ENCODE peak calls at places on chromosomes 3 and 15, in four cellular contexts. One of them, this sample, is unnamed.

GRCh38 chr3:193572426-193572908 is 17.8 kb upstream of the ATP13A4 start:
- DNase-seq in hepatocyte: peak
- DNase-seq in PC-9: peak
- DNase-seq in IMR-90: peak
- DNase-seq in this sample: peak

GRCh38 chr3:45566205-45566604 is 28.3 kb upstream of the LIMD1 start:
- DNase-seq in hepatocyte: no peak
- DNase-seq in IMR-90: no peak
- DNase-seq in PC-9: no peak
- DNase-seq in this sample: no peak

GRCh38 chr3:172659246-172660002 is 51.4 kb downstream of the NCEH1 start:
- DNase-seq in PC-9: peak
- DNase-seq in IMR-90: no peak
- DNase-seq in hepatocyte: no peak
- DNase-seq in this sample: peak

GRCh38 chr15:60525640-60526039 is 46.7 kb upstream of the ICE2 start:
- DNase-seq in IMR-90: no peak
- DNase-seq in PC-9: no peak
- DNase-seq in hepatocyte: no peak
- DNase-seq in this sample: no peak

GRCh38 chr15:85531083-85531482 is 150.7 kb downstream of the AKAP13 start:
- DNase-seq in IMR-90: peak
- DNase-seq in hepatocyte: no peak
- DNase-seq in PC-9: no peak
- DNase-seq in this sample: no peak

GRCh38 chr3:124558898-124559649 is 171.2 kb upstream of the UMPS start:
- DNase-seq in hepatocyte: peak
- DNase-seq in PC-9: peak
- DNase-seq in IMR-90: peak
- DNase-seq in this sample: peak

GRCh38 chr3:76264911-76265310 is 479.6 kb upstream of the ZNF717 start:
- DNase-seq in hepatocyte: no peak
- DNase-seq in PC-9: no peak
- DNase-seq in IMR-90: no peak
- DNase-seq in this sample: no peak

GRCh38 chr15:91865903-91866302 is 12.4 kb downstream of the SLCO3A1 start:
- DNase-seq in PC-9: peak
- DNase-seq in hepatocyte: no peak
- DNase-seq in IMR-90: peak
- DNase-seq in this sample: peak

GRCh38 chr3:69541059-69541471 is 155.2 kb upstream of the FRMD4B start:
- DNase-seq in PC-9: no peak
- DNase-seq in IMR-90: no peak
- DNase-seq in hepatocyte: peak
- DNase-seq in this sample: no peak

GRCh38 chr15:32718822-32719716 is 1.3 kb downstream of the GREM1 start:
- DNase-seq in hepatocyte: peak
- DNase-seq in PC-9: no peak
- DNase-seq in IMR-90: no peak
- DNase-seq in this sample: peak

GRCh38 chr3:149352556-149352955 is 19.1 kb upstream of the TM4SF18 start:
- DNase-seq in PC-9: peak
- DNase-seq in IMR-90: peak
- DNase-seq in hepatocyte: peak
- DNase-seq in this sample: peak

GRCh38 chr3:50010959-50011358 is 71.0 kb downstream of the RBM6 start:
- DNase-seq in IMR-90: peak
- DNase-seq in hepatocyte: no peak
- DNase-seq in PC-9: no peak
- DNase-seq in this sample: peak

GRCh38 chr3:11297126-11297525 is 24.9 kb downstream of the ATG7 start:
- DNase-seq in IMR-90: no peak
- DNase-seq in PC-9: no peak
- DNase-seq in hepatocyte: no peak
- DNase-seq in this sample: no peak

GRCh38 chr15:88652456-88653199 is 13.8 kb downstream of the ISG20 start:
- DNase-seq in IMR-90: no peak
- DNase-seq in hepatocyte: no peak
- DNase-seq in PC-9: no peak
- DNase-seq in this sample: no peak

GRCh38 chr3:70832035-70832795 is 519.8 kb upstream of the MDFIC2 start:
- DNase-seq in hepatocyte: no peak
- DNase-seq in IMR-90: peak
- DNase-seq in PC-9: no peak
- DNase-seq in this sample: peak

GRCh38 chr15:61700803-61701202 is 359.4 kb downstream of the VPS13C start:
- DNase-seq in PC-9: no peak
- DNase-seq in IMR-90: no peak
- DNase-seq in hepatocyte: no peak
- DNase-seq in this sample: no peak
- H2AFZ ChIP-seq in PC-9: no peak
- H2AFZ ChIP-seq in IMR-90: no peak
- H2AFZ ChIP-seq in hepatocyte: no peak
- H2AFZ ChIP-seq in this sample: no peak

DNA sequence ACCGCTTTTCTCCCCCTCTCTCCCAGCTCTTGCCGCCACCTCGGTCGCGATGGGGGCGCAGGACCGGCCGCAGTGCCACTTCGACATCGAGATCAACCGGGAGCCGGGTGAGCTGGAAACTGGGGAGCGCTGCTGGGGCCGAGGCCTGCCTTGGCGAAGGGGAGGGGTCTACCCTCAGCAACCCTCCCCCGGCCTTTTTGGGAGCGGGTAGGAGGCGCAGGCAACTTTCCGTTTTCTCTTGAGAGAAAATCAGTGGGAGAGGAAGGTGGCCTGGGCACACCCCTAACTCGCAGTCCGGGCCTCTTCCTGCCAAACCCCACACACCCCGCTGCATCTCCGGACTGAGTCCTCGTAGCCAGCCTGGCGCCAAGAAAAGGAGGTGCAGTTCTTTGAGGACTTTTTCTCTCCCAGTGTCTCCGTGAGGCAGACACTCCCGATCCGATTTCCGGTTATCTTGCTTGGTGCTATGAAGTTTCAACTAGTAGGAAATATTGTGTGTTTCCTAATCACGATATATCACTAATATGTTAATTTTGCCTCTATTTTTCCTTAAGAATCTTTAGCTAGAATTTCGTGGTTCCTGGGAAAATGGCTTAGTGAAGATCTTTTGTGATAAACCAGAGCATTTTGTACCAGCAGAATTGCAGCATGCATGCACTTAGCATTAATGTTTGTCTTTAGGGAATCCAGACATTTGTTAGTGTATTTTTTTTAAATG is 631 bp downstream of the NKTR start:
- DNase-seq in hepatocyte: peak
- DNase-seq in IMR-90: peak
- DNase-seq in PC-9: peak
- DNase-seq in this sample: peak
- H2AFZ ChIP-seq in hepatocyte: peak
- H2AFZ ChIP-seq in IMR-90: peak
- H2AFZ ChIP-seq in PC-9: peak
- H2AFZ ChIP-seq in this sample: peak

GRCh38 chr15:45704329-45705249 is 69.8 kb downstream of the SQOR start:
- DNase-seq in IMR-90: peak
- DNase-seq in hepatocyte: peak
- DNase-seq in PC-9: no peak
- DNase-seq in this sample: peak

GRCh38 chr15:45701108-45701507 is 66.3 kb downstream of the SQOR start:
- DNase-seq in hepatocyte: no peak
- DNase-seq in IMR-90: no peak
- DNase-seq in PC-9: no peak
- DNase-seq in this sample: no peak

GRCh38 chr15:45702041-45702440 is 67.2 kb downstream of the SQOR start:
- DNase-seq in PC-9: no peak
- DNase-seq in hepatocyte: no peak
- DNase-seq in IMR-90: no peak
- DNase-seq in this sample: no peak

GRCh38 chr15:45705510-45706473 is 71.0 kb downstream of the SQOR start:
- DNase-seq in IMR-90: peak
- DNase-seq in PC-9: peak
- DNase-seq in hepatocyte: peak
- DNase-seq in this sample: peak

DNA sequence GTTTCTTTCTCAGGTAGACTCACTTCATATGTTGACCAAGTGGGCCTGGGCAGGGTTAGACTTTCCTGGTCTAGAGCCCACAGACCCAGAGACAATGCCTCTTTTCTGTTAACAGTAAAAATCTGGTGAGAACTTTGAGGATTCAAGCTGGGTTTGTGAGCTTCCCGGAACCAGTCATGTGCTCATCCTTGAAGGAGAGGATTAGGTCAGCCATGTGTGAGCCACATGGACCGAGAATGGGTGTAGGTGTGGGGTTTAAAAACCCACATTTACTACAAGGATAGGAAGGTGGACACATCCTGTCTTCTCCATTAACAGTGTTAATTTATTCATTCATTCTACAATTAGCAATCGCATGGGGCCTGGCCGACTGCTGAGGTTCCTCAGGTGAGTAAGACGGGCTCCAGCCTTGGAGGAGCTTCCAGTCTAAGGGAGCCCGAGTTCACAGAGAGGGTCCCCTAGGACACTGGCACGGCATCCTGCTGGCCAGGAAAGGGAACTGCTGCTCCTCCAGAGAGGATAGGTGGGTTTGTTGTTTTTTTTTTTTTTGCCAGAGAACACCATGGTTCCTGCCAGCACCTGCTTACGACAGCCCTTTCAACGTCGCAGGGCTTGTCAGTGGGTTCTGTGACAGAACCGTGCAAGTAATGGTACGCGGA is 69.0 kb downstream of the SQOR start:
- DNase-seq in PC-9: no peak
- DNase-seq in IMR-90: no peak
- DNase-seq in hepatocyte: peak
- DNase-seq in this sample: peak
- H2AFZ ChIP-seq in PC-9: no peak
- H2AFZ ChIP-seq in IMR-90: peak
- H2AFZ ChIP-seq in hepatocyte: peak
- H2AFZ ChIP-seq in this sample: peak

DNA sequence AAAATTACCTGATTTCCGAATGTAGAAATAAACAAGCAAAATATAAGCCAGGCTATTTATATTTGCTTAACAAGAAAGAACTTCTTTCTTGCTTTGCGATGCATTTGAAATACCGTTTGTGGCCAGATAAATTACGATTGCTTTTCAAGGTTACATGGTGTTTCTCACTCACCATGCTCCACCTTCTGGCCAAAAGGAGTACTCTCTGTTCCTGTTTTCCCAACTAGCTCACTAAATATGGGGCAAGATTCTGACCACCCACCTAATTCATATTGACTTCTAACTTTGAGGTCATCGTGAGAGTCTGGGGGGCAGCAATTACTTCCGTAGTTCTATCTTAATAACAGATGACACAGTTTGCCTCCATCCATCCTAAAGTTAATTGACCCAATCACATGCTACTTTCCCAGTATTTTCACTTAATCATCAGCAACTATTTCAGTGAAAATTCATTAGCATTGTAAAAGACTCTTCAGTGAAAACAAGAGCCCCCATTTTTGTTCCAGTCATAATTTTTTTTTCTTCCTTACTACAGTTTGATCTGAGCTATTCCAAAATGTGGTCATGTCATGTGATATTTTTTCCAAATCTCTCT is 25.9 kb downstream of the ACP3 start:
- DNase-seq in IMR-90: peak
- DNase-seq in hepatocyte: peak
- DNase-seq in PC-9: peak
- DNase-seq in this sample: peak
- H2AFZ ChIP-seq in IMR-90: no peak
- H2AFZ ChIP-seq in hepatocyte: no peak
- H2AFZ ChIP-seq in PC-9: no peak
- H2AFZ ChIP-seq in this sample: peak

GRCh38 chr15:70504988-70505387 is 258.4 kb downstream of the UACA start:
- DNase-seq in PC-9: no peak
- DNase-seq in hepatocyte: no peak
- DNase-seq in IMR-90: no peak
- DNase-seq in this sample: no peak
- H2AFZ ChIP-seq in PC-9: no peak
- H2AFZ ChIP-seq in hepatocyte: no peak
- H2AFZ ChIP-seq in IMR-90: no peak
- H2AFZ ChIP-seq in this sample: no peak

GRCh38 chr3:120418866-120419490 is 31.8 kb downstream of the FSTL1 start:
- DNase-seq in PC-9: peak
- DNase-seq in hepatocyte: peak
- DNase-seq in IMR-90: no peak
- DNase-seq in this sample: peak
- H2AFZ ChIP-seq in PC-9: no peak
- H2AFZ ChIP-seq in hepatocyte: no peak
- H2AFZ ChIP-seq in IMR-90: peak
- H2AFZ ChIP-seq in this sample: no peak

DNA sequence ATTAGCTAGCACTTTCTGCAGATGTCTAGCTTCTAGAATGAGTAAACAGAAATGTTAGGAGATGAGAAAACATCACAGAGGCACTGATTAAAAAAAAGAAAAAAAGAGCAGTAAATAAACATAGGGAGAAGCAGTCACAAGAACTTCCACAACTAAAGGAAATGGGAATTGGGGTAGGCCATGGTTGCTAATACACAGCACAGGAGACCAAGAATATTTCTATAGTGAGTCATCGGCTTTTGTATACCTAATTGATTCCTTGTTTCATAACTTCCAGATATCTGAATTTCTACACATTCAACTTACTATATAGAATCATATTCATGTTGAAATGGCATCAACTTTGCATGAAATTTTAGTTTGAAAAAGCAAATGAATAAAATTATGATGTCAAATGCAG is 47.3 kb upstream of the TCF12 start:
- DNase-seq in PC-9: peak
- DNase-seq in IMR-90: peak
- DNase-seq in hepatocyte: no peak
- DNase-seq in this sample: peak
- H2AFZ ChIP-seq in PC-9: no peak
- H2AFZ ChIP-seq in IMR-90: no peak
- H2AFZ ChIP-seq in hepatocyte: no peak
- H2AFZ ChIP-seq in this sample: no peak